ENCODE peak calls at places on chromosomes 11 and 22, in nine cellular contexts. T is mucosa of descending colon, R is fibroblast of the conjunctiva, U is fibroblast of villous mesenchyme, W is skeletal muscle cell, B is kidney epithelial cell, Z is GM04504, L is substantia nigra, A is AG08395. P is an unnamed sample.

GRCh38 chr11:120086651-120087050 is 51.3 kb downstream of the TRIM29 start:
- DNase-seq in B (no peak), R (no peak), A (no peak), L (no peak), Z (no peak), U (no peak), W (no peak), T (no peak), P (no peak)

GRCh38 chr22:31676700-31677099 is 14.7 kb upstream of the PISD start:
- DNase-seq in R (peak), L (peak), A (peak), W (peak), U (peak), T (peak), B (peak), Z (peak), P (peak)

GRCh38 chr11:12810497-12810896 is 136.3 kb downstream of the TEAD1 start:
- DNase-seq in W (no peak), B (no peak), T (no peak), U (peak), Z (no peak), R (no peak), L (no peak), A (peak), P (no peak)

GRCh38 chr11:133180201-133180600 is 352.1 kb downstream of the OPCML start:
- DNase-seq in T (no peak), U (no peak), B (no peak), Z (no peak), R (no peak), W (no peak), L (no peak), A (no peak), P (no peak)

GRCh38 chr11:43397251-43397650 is 38.5 kb downstream of the TTC17 start:
- DNase-seq in U (no peak), A (no peak), Z (no peak), T (no peak), B (no peak), R (no peak), W (no peak), L (no peak), P (no peak)

GRCh38 chr22:18992543-18993198 is 56.6 kb upstream of the PRODH start:
- DNase-seq in Z (no peak), R (no peak), L (no peak), A (no peak), U (no peak), W (no peak), T (no peak), B (no peak), P (no peak)

GRCh38 chr22:23452231-23453010 is 127.7 kb downstream of the IGLL1 start:
- DNase-seq in U (no peak), A (no peak), B (no peak), W (no peak), R (no peak), L (no peak), T (no peak), Z (no peak), P (no peak)

GRCh38 chr11:93888026-93888425 is 37.6 kb upstream of the VSTM5 start:
- DNase-seq in T (no peak), B (no peak), W (no peak), R (no peak), U (no peak), Z (no peak), A (no peak), L (no peak), P (no peak)

GRCh38 chr22:44407404-44408226 is 90.4 kb downstream of the RTL6 start:
- DNase-seq in B (no peak), T (no peak), A (peak), L (no peak), W (no peak), U (no peak), R (no peak), Z (no peak), P (no peak)

GRCh38 chr22:30186048-30186447 is 60.5 kb downstream of the LIF start:
- DNase-seq in L (no peak), T (no peak), R (no peak), Z (no peak), B (no peak), A (no peak), U (no peak), W (no peak), P (no peak)

GRCh38 chr11:126098204-126098769 is 35.6 kb upstream of the CDON start:
- DNase-seq in L (no peak), U (no peak), B (no peak), Z (no peak), W (no peak), A (no peak), T (no peak), R (no peak), P (no peak)

GRCh38 chr11:128757235-128757711 is 63.4 kb downstream of the FLI1 start:
- DNase-seq in A (no peak), L (no peak), T (peak), B (no peak), Z (no peak), U (peak), R (no peak), W (no peak), P (peak)

GRCh38 chr11:68231598-68231997 is 18.5 kb upstream of the KMT5B start:
- DNase-seq in Z (no peak), T (no peak), U (no peak), B (no peak), A (no peak), L (no peak), R (no peak), W (no peak), P (no peak)

GRCh38 chr11:117657801-117658200 is 139.2 kb downstream of the DSCAML1 start:
- DNase-seq in Z (no peak), T (no peak), U (no peak), L (peak), A (no peak), B (no peak), R (no peak), W (no peak), P (no peak)

GRCh38 chr11:69101100-69101791 is 52.5 kb downstream of the TPCN2 start:
- DNase-seq in Z (peak), R (peak), A (peak), U (peak), T (peak), B (no peak), L (peak), W (peak), P (peak)

GRCh38 chr11:103608566-103608965 is 427.9 kb upstream of the DDI1 start:
- DNase-seq in R (no peak), A (peak), W (no peak), T (no peak), Z (no peak), L (no peak), U (peak), B (no peak), P (peak)

GRCh38 chr11:17605736-17606135 is 58.7 kb downstream of the OTOG start:
- DNase-seq in U (no peak), L (no peak), A (no peak), R (no peak), T (no peak), Z (no peak), B (no peak), W (no peak), P (no peak)

GRCh38 chr11:14454861-14455632 is 44.6 kb downstream of the COPB1 start:
- DNase-seq in L (no peak), A (peak), W (no peak), U (peak), T (no peak), B (no peak), Z (no peak), R (peak), P (no peak)

GRCh38 chr11:128235958-128236357 is 351.4 kb downstream of the ETS1 start:
- DNase-seq in R (no peak), U (no peak), Z (no peak), B (no peak), W (no peak), A (peak), L (no peak), T (no peak), P (no peak)

GRCh38 chr11:19661827-19662226 is 50.8 kb upstream of the NAV2 start:
- DNase-seq in B (no peak), R (no peak), L (no peak), Z (no peak), U (no peak), W (no peak), T (no peak), A (no peak), P (no peak)

GRCh38 chr22:38069372-38070249 is 12.4 kb downstream of the PICK1 start:
- DNase-seq in Z (peak), A (peak), L (peak), U (peak), W (peak), T (peak), B (no peak), R (no peak), P (peak)

GRCh38 chr11:1952806-1953482 is 5.8 kb downstream of the MRPL23 start:
- DNase-seq in A (no peak), T (no peak), U (no peak), Z (no peak), W (no peak), R (no peak), L (no peak), B (no peak), P (no peak)

GRCh38 chr11:79456501-79456900 is 15.7 kb upstream of the TENM4 start:
- DNase-seq in R (no peak), U (no peak), L (no peak), B (no peak), T (no peak), Z (no peak), W (no peak), A (no peak), P (no peak)

GRCh38 chr11:108787105-108787504 is 122.2 kb downstream of the DDX10 start:
- DNase-seq in T (no peak), B (no peak), U (no peak), Z (no peak), L (no peak), R (no peak), A (no peak), W (no peak), P (no peak)

GRCh38 chr11:83070878-83071640 is 638 bp downstream of the RAB30 start:
- DNase-seq in L (peak), U (peak), W (no peak), Z (no peak), A (peak), R (no peak), B (no peak), T (peak), P (no peak)

GRCh38 chr11:134524201-134524600 is 112.2 kb upstream of the B3GAT1 start:
- DNase-seq in L (no peak), R (no peak), U (no peak), B (no peak), A (no peak), T (no peak), W (no peak), Z (no peak), P (no peak)

GRCh38 chr22:27791494-27792241 is 9.9 kb downstream of the MN1 start:
- DNase-seq in W (no peak), A (no peak), R (no peak), B (no peak), Z (no peak), T (no peak), L (no peak), U (no peak), P (no peak)

P was measured in HFFc6.